ENCODE peak calls at places on chromosome 17, in ten cellular contexts. F is CD8-positive, alpha-beta memory T cell; M is colonic mucosa; L is AG04450; E is GM23248; S is lower lobe of right lung; B is transverse colon; P is breast epithelium; T is body of pancreas; Q is lung. K is an unnamed sample.

GRCh38 chr17:2053380-2054261 is 1.3 kb upstream of the HIC1 start:
- DNase-seq in F (peak; percentile 92), M (peak; percentile 76), L (no peak), E (peak; percentile 91), S (peak; percentile 80), B (peak; percentile 77), P (peak; percentile 75), T (peak; percentile 70), Q (no peak), K (peak; percentile 80)

GRCh38 chr17:76866774-76867577 is 1.2 kb upstream of the MGAT5B start:
- DNase-seq in F (no peak), M (no peak), L (no peak), E (peak; percentile 76), S (no peak), B (no peak), P (no peak), T (no peak), Q (no peak), K (no peak)

GRCh38 chr17:2094891-2095535 is 40.1 kb downstream of the HIC1 start:
- DNase-seq in F (no peak), M (no peak), L (no peak), E (peak; percentile 77), S (peak; percentile 81), B (peak; percentile 33), P (peak; percentile 83), T (peak; percentile 76), Q (peak; percentile 78), K (peak; percentile 16)

GRCh38 chr17:61625564-61625963 is 34.5 kb upstream of the NACA2 start:
- DNase-seq in F (no peak), M (no peak), L (no peak), E (no peak), S (no peak), B (no peak), P (no peak), T (no peak), Q (no peak), K (no peak)

GRCh38 chr17:48129981-48130380 is 22.4 kb downstream of the SNX11 start:
- DNase-seq in F (no peak), M (no peak), L (no peak), E (no peak), S (no peak), B (no peak), P (no peak), T (no peak), Q (no peak), K (no peak)

GRCh38 chr17:48728232-48729231 is at the start of gene HOXB13:
- DNase-seq in F (no peak), M (peak; percentile 95), L (no peak), E (peak; percentile 70), S (no peak), B (peak; percentile 73), P (no peak), T (peak; percentile 44), Q (no peak), K (peak; percentile 20)

GRCh38 chr17:48244121-48244711 is 136.7 kb downstream of the SNX11 start:
- DNase-seq in F (no peak), M (peak; percentile 44), L (no peak), E (peak; percentile 74), S (no peak), B (peak; percentile 37), P (no peak), T (no peak), Q (no peak), K (no peak)

GRCh38 chr17:956905-957304 is 22.7 kb downstream of the NXN start:
- DNase-seq in F (no peak), M (no peak), L (no peak), E (peak; percentile 52), S (no peak), B (no peak), P (no peak), T (no peak), Q (no peak), K (no peak)

GRCh38 chr17:33647976-33648375 is 354.9 kb upstream of the ASIC2 start:
- DNase-seq in F (no peak), M (no peak), L (no peak), E (peak; percentile 47), S (no peak), B (no peak), P (no peak), T (no peak), Q (no peak), K (no peak)

GRCh38 chr17:73686961-73687360 is 42.7 kb upstream of the SDK2 start:
- DNase-seq in F (no peak), M (no peak), L (no peak), E (no peak), S (no peak), B (no peak), P (no peak), T (no peak), Q (peak; percentile 6), K (no peak)

GRCh38 chr17:13833921-13834320 is 232.2 kb upstream of the HS3ST3A1 start:
- DNase-seq in F (no peak), M (no peak), L (no peak), E (no peak), S (no peak), B (no peak), P (no peak), T (no peak), Q (no peak), K (no peak)

GRCh38 chr17:74970395-74970794 is 2.2 kb downstream of the HID1 start:
- DNase-seq in F (no peak), M (no peak), L (no peak), E (no peak), S (no peak), B (no peak), P (no peak), T (no peak), Q (no peak), K (no peak)

GRCh38 chr17:32445976-32446375 is 1.7 kb downstream of the PSMD11 start:
- DNase-seq in F (no peak), M (no peak), L (no peak), E (peak; percentile 50), S (no peak), B (no peak), P (no peak), T (no peak), Q (no peak), K (no peak)

DNA sequence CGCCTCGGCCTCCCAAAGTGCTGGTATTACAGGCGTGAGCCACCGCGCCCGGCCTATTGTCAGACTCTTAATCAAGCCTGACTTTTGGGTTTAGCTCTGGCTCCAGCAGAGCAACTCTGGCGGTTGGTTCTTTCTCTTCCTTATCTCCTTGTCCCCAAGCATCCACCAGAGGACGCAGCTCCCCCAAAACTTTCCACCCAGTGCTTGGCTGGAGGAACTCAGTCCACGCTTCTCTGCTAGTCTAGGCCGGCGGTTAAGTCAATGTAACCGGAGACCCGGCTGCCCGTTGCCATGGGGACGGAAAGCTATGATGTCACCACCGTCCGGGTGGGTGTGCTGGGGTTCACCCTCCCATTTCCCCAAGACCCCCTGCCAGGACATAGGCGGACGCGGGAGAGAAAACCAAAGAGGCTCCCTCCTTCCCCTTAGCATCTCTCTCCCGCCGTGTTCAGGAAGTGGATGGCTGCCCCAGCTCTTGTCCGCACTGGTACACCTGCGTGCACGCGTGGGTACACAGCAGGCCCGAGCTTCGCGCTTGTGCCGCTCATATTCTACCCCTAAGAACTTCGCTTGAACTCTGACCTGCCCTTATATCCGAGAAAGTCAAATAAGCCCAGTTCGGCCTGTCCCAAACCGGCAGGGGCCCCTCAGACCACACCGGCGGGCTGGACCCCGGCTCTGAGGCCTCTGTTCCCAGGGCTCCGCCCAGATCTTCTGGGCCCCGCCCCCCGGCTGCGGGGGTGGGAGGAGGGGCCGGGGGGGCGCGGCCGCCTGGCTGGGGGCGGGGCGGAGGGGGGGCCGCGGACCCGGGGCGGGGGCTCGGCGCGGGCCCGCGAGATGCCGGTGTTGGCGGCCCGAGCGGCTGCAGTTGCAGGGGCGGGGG is at the start of gene RND2:
- DNase-seq in F (peak; percentile 94), M (peak; percentile 82), L (peak; percentile 84), E (peak; percentile 96), S (peak; percentile 89), B (peak; percentile 87), P (peak; percentile 83), T (peak; percentile 90), Q (peak; percentile 90), K (peak; percentile 75)
- H3K27ac ChIP-seq in F (peak within 1 kb of the TSS; percentile 84), M (no peak within 1 kb of the TSS), L (peak within 1 kb of the TSS; percentile 33), E (no peak within 1 kb of the TSS), S (peak within 1 kb of the TSS; percentile 73), B (peak within 1 kb of the TSS; percentile 80), P (peak within 1 kb of the TSS; percentile 88), T (peak within 1 kb of the TSS; percentile 33), Q (peak within 1 kb of the TSS; percentile 80), K (peak within 1 kb of the TSS; percentile 51)

DNA sequence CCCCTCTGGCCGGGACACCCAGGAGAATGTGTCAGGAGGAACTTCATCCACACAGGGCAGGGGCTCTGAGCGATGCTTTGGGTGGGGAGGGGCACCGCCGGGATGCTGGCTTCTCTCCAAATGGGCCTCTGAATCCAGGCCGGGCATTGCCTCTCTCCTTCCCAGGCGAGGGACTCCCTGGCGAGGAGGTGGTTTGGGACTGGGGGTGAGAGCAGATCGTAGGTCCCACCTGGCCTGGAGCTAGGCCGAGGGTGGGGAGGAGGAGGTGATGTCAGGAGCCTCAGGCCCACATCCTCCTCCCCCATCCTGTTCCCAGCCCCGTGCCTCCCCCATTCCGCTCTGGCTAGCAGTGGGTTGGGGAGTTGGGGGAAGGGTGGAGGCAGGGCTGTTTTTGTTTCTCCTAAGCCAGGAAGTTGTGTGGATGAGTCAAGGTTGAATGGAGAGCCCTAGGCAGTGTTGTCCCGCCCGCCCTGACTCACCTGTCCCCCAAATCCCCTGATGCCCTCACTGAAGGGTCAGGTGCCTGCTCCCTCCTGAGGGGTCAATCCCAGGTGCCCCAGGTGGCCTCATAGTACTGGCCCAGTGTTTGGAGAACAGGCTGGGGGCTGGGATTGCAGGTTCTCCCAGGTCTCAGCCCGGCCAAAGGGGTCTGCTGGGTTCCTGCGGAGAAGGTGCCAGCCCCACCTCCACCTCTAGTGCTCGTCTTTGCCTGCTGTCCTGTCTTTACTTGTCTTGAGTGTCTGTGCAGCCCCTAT is 2.8 kb downstream of the GRB7 start:
- DNase-seq in F (peak; percentile 23), M (peak; percentile 57), L (no peak), E (peak; percentile 63), S (no peak), B (peak; percentile 60), P (peak; percentile 81), T (peak; percentile 41), Q (no peak), K (no peak)
- H3K27ac ChIP-seq in F (no peak overlapping the region), M (peak overlapping the region; percentile 87), L (no peak overlapping the region), E (no peak overlapping the region), S (peak overlapping the region; percentile 76), B (peak overlapping the region; percentile 88), P (peak overlapping the region; percentile 99), T (peak overlapping the region; percentile 99), Q (peak overlapping the region; percentile 59), K (no peak overlapping the region)

GRCh38 chr17:82859431-82860403 is 19.9 kb upstream of the ZNF750 start:
- DNase-seq in F (peak; percentile 72), M (no peak), L (no peak), E (peak; percentile 47), S (peak; percentile 83), B (no peak), P (no peak), T (no peak), Q (no peak), K (peak; percentile 42)
- H3K27ac ChIP-seq in F (peak overlapping the region; percentile 46), M (peak overlapping the region; percentile 0), L (peak overlapping the region; percentile 61), E (no peak overlapping the region), S (peak overlapping the region; percentile 83), B (peak overlapping the region; percentile 16), P (peak overlapping the region; percentile 95), T (no peak overlapping the region), Q (peak overlapping the region; percentile 77), K (peak overlapping the region; percentile 64)

DNA sequence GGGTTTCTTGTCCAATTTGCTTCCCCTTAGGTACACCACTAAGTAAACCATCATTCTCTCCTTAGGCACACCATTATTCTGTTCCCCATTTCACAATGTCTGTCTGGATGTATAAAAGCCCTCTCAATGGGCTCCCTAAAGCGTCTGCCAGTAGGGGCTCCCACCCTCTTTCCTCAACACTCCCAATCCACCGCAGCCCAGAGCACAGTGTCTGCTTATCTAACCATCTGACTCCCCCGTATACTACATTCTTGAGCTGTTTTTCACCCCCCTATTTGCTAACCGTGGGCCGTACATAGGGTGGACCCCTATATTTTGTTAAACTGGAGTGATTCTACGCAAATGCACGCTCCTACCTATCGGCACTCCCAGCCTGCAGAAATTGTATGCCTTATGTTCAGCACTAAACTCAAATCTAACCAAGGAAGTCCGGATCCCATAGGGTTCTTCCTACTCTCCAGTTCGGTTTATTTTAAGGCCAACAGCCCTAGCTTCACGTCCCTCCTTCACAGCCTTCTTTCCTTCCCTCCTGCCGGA is 674 bp upstream of the PSMD3 start:
- DNase-seq in F (peak; percentile 50), M (peak; percentile 25), L (no peak), E (peak; percentile 52), S (no peak), B (peak; percentile 23), P (no peak), T (peak; percentile 26), Q (no peak), K (no peak)
- H3K27ac ChIP-seq in F (peak overlapping the region; percentile 85), M (peak overlapping the region; percentile 54), L (peak overlapping the region; percentile 65), E (peak overlapping the region; percentile 56), S (peak overlapping the region; percentile 96), B (peak overlapping the region; percentile 97), P (peak overlapping the region; percentile 92), T (peak overlapping the region; percentile 40), Q (peak overlapping the region; percentile 84), K (peak overlapping the region; percentile 83)